ENCODE peak calls at places on chromosomes 2 and 18, in eight cellular contexts. S is GM23338, I is cardiac muscle cell, R is spleen, X is breast epithelium, U is ovary, P is hepatocyte, M is psoas muscle. Y is an unnamed sample. For H3K4me1 and H3K36me3, the result is how much of the 10 kb centered on the place peaks cover.

GRCh38 chr2:179129574-179130238 is 79.8 kb upstream of the CCDC141 start:
- DNase-seq in S (peak), I (peak), R (no peak), X (no peak), U (no peak), P (peak), M (no peak), Y (no peak)

GRCh38 chr2:30030361-30030760 is 109.0 kb upstream of the ALK start:
- DNase-seq in S (peak), I (no peak), R (no peak), X (no peak), U (no peak), P (no peak), M (no peak), Y (no peak)

GRCh38 chr2:193847140-193847539 is 1652.4 kb upstream of the TMEFF2 start:
- DNase-seq in S (no peak), I (peak), R (no peak), X (no peak), U (no peak), P (peak), M (no peak), Y (no peak)

GRCh38 chr2:70960833-70961647 is 17.4 kb upstream of the ANKRD53 start:
- DNase-seq in S (peak), I (peak), R (peak), X (no peak), U (no peak), P (peak), M (no peak), Y (peak)

GRCh38 chr2:10933700-10934225 is 22.0 kb downstream of the KCNF1 start:
- DNase-seq in S (no peak), I (no peak), R (peak), X (no peak), U (no peak), P (no peak), M (no peak), Y (no peak)

GRCh38 chr2:46885376-46885775 is 30.2 kb downstream of the MCFD2 start:
- DNase-seq in S (no peak), I (no peak), R (no peak), X (no peak), U (no peak), P (no peak), M (no peak), Y (no peak)

GRCh38 chr2:33069894-33070651 is 123.3 kb downstream of the LTBP1 start:
- DNase-seq in S (no peak), I (peak), R (no peak), X (no peak), U (no peak), P (peak), M (peak), Y (no peak)

GRCh38 chr2:128781888-128782385 is 463.3 kb upstream of the HS6ST1 start:
- DNase-seq in S (no peak), I (no peak), R (peak), X (peak), U (no peak), P (no peak), M (no peak), Y (no peak)

GRCh38 chr2:41595235-41595634 is 452.6 kb upstream of the PKDCC start:
- DNase-seq in S (no peak), I (peak), R (no peak), X (no peak), U (no peak), P (no peak), M (no peak), Y (no peak)

GRCh38 chr18:961644-962355 is 57.1 kb downstream of the ADCYAP1 start:
- DNase-seq in S (peak), I (peak), R (no peak), X (no peak), U (peak), P (peak), M (no peak), Y (no peak)

GRCh38 chr2:46117379-46117778 is 179.8 kb upstream of the EPAS1 start:
- DNase-seq in S (no peak), I (peak), R (no peak), X (no peak), U (no peak), P (no peak), M (no peak), Y (no peak)

GRCh38 chr2:239321596-239322413 is 79.0 kb downstream of the HDAC4 start:
- DNase-seq in S (no peak), I (no peak), R (peak), X (peak), U (peak), P (no peak), M (no peak), Y (no peak)

GRCh38 chr2:217650229-217650628 is 352.6 kb downstream of the TNS1 start:
- DNase-seq in S (peak), I (no peak), R (no peak), X (no peak), U (no peak), P (no peak), M (no peak), Y (no peak)

GRCh38 chr2:203097735-203098134 is 83.1 kb downstream of the NBEAL1 start:
- DNase-seq in S (no peak), I (peak), R (no peak), X (no peak), U (no peak), P (peak), M (no peak), Y (no peak)

GRCh38 chr2:149094217-149095015 is 55.9 kb downstream of the LYPD6B start:
- DNase-seq in S (no peak), I (peak), R (no peak), X (no peak), U (no peak), P (no peak), M (no peak), Y (no peak)

DNA sequence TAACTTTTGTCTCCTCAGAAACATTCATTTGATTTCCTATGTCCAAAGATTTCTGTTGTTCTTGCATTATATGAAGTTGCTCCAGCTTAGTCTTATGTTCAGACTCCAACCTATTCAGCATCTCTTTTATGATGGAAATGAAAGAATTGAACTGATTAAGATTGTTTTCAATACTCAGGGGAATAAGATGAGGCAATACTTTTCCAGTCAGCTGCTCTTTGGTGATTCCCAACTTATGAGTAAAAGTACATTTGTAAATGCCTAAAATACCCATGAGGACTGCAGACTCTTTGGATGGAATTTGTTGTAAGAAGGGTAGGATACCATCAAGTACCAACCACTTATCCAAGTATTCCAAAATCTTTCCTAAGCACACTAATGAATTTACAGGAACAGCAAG is 39.8 kb downstream of the TRAK2 start:
- DNase-seq in S (no peak), I (peak), R (no peak), X (no peak), U (no peak), P (no peak), M (no peak), Y (no peak)
- H3K4me1 ChIP-seq in S (under half), I (under half), R (half or more), X (under half), U (under half), P (under half), M (half or more), Y (under half)

GRCh38 chr2:152183381-152184073 is 8.0 kb upstream of the STAM2 start:
- DNase-seq in S (peak), I (no peak), R (no peak), X (no peak), U (no peak), P (no peak), M (no peak), Y (no peak)
- H3K36me3 ChIP-seq in S (under half), I (under half), R (under half), X (under half), U (under half), P (under half), M (under half), Y (under half)

DNA sequence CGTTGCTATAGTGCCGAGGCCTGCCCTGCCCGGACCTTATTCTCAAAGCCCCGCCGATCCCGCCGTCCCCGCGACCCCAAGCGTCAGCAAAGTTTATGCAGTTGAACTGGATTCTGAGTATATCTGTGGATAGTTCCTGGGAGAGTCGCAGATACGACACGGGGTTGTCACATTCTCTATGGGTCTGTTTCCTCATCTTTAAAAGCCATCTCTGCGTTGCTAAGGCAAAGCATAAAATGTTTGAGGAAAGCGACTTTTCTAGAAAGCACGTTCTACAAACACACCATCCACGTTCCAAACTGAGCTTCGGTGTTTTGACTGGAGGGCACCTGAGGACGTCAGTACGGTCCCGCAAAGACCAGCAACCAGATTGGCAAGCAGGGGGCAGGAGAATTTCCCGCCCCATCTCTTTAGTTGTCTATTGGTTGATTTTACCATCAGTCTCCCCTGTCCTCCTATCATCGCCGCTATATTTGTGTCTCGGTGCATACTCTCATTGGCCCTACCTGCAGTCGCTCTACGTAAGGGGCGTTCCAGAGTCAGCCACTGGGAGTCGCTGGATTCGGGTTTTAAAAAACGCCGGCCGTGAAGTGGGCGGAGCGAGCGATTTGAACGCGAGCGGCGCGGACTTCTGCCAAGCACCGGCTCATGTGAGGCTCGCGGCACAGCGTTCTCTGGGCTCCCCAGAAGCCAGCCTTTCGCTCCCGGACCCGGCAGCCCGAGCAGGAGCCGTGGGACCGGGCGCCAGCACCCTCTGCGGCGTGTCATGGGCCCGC is at the start of gene CENPA:
- DNase-seq in S (peak), I (peak), R (peak), X (peak), U (peak), P (peak), M (peak), Y (peak)
- TF ChIP-seq CTCF in S (no peak), I (peak), R (peak), X (peak), U (no peak), P (peak), M (peak), Y (peak)

GRCh38 chr18:80179857-80180558 is 67.3 kb downstream of the PARD6G start:
- DNase-seq in S (no peak), I (no peak), R (no peak), X (no peak), U (no peak), P (no peak), M (no peak), Y (no peak)
- H3K4me1 ChIP-seq in S (under half), I (under half), R (under half), X (under half), U (under half), P (under half), M (under half), Y (under half)

DNA sequence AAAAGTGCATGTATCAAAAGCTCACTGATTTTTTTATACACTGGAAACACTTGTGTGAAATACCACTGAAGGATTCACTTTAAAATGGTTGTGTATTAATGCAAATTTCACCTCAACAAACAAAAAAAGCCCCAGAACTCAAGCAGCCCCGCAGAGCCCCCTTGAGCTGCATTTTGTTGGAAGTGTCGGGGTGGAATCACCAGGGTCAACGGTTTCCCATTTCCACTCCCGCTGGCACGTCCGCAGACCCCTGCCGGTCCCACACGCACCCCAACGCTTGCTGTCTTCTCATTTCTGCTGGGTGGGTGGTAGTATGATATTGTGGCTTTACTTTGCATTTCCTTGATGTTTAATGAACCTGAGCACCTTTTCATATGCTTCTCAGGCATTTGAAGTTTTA is 239.7 kb downstream of the FAM210A start:
- DNase-seq in S (peak), I (no peak), R (no peak), X (no peak), U (no peak), P (no peak), M (no peak), Y (no peak)
- H3K36me3 ChIP-seq in S (under half), I (under half), R (under half), X (under half), U (under half), P (under half), M (under half), Y (under half)

GRCh38 chr18:62659698-62660097 is 55.6 kb upstream of the PHLPP1 start:
- DNase-seq in S (peak), I (no peak), R (no peak), X (no peak), U (no peak), P (no peak), M (no peak), Y (no peak)
- TF ChIP-seq CTCF in S (peak), I (no peak), R (no peak), X (no peak), U (no peak), P (no peak), M (no peak), Y (no peak)

GRCh38 chr2:101619191-101619591 is 78.3 kb upstream of the MAP4K4 start:
- DNase-seq in S (no peak), I (peak), R (no peak), X (no peak), U (peak), P (no peak), M (no peak), Y (peak)
- H3K4me1 ChIP-seq in S (under half), I (under half), R (under half), X (under half), U (under half), P (under half), M (under half), Y (under half)

GRCh38 chr2:25955036-25955435 is 27.3 kb downstream of the KIF3C start:
- DNase-seq in S (no peak), I (no peak), R (no peak), X (no peak), U (no peak), P (no peak), M (no peak), Y (no peak)

GRCh38 chr2:25954199-25954752 is 28.0 kb downstream of the KIF3C start:
- DNase-seq in S (peak), I (no peak), R (peak), X (no peak), U (no peak), P (no peak), M (no peak), Y (no peak)

GRCh38 chr2:25955869-25956535 is 26.3 kb downstream of the KIF3C start:
- DNase-seq in S (peak), I (no peak), R (no peak), X (no peak), U (no peak), P (no peak), M (no peak), Y (no peak)

GRCh38 chr2:25948437-25948836 is 33.9 kb downstream of the KIF3C start:
- DNase-seq in S (no peak), I (no peak), R (no peak), X (no peak), U (no peak), P (no peak), M (no peak), Y (no peak)

GRCh38 chr2:25951071-25951547 is 31.2 kb downstream of the KIF3C start:
- DNase-seq in S (peak), I (peak), R (peak), X (peak), U (peak), P (peak), M (peak), Y (peak)
- H3K36me3 ChIP-seq in S (under half), I (under half), R (under half), X (under half), U (under half), P (under half), M (under half), Y (under half)

GRCh38 chr2:159101755-159102489 is 133.5 kb downstream of the TANC1 start:
- DNase-seq in S (no peak), I (no peak), R (no peak), X (no peak), U (no peak), P (no peak), M (no peak), Y (no peak)
- TF ChIP-seq CTCF in S (no peak), I (no peak), R (no peak), X (no peak), U (no peak), P (no peak), M (no peak), Y (no peak)

Y was measured in left lung.